ENCODE peak calls at places on chromosome 4, in seven cellular contexts. N is amniotic stem cell, P is anterior cingulate cortex, V is stomach, U is endothelial cell, C is DMS79, S is skeletal muscle cell. T is an unnamed sample.

GRCh38 chr4:80196259-80197131 is 808 bp upstream of the PRDM8 start:
- DNase-seq in N (no peak), P (peak; percentile 44), V (no peak), U (peak; percentile 24), C (no peak), S (no peak), T (no peak)

GRCh38 chr4:54902261-54902660 is 223.1 kb downstream of the KDR start:
- DNase-seq in N (no peak), P (no peak), V (no peak), U (no peak), C (no peak), S (no peak), T (no peak)

GRCh38 chr4:139300431-139301142 is 718 bp upstream of the NAA15 start:
- DNase-seq in N (peak; percentile 37), P (peak; percentile 40), V (no peak), U (no peak), C (no peak), S (peak; percentile 49), T (peak; percentile 55)

GRCh38 chr4:98623126-98623802 is 35.1 kb downstream of the TSPAN5 start:
- DNase-seq in N (no peak), P (no peak), V (no peak), U (no peak), C (no peak), S (no peak), T (no peak)

GRCh38 chr4:48420172-48420571 is 63.0 kb upstream of the SLC10A4 start:
- DNase-seq in N (no peak), P (no peak), V (no peak), U (no peak), C (no peak), S (no peak), T (no peak)

GRCh38 chr4:38495481-38495880 is 168.5 kb upstream of the KLF3 start:
- DNase-seq in N (no peak), P (no peak), V (no peak), U (no peak), C (no peak), S (no peak), T (no peak)

GRCh38 chr4:118683513-118683912 is 1.7 kb upstream of the METTL14 start:
- DNase-seq in N (no peak), P (no peak), V (no peak), U (no peak), C (no peak), S (no peak), T (no peak)

GRCh38 chr4:94479358-94480141 is 27.8 kb downstream of the PDLIM5 start:
- DNase-seq in N (no peak), P (no peak), V (no peak), U (no peak), C (no peak), S (no peak), T (no peak)

GRCh38 chr4:153222790-153223417 is 18.7 kb downstream of the TRIM2 start:
- DNase-seq in N (no peak), P (peak; percentile 52), V (peak; percentile 62), U (peak; percentile 57), C (no peak), S (no peak), T (peak; percentile 43)

GRCh38 chr4:80268081-80268823 is 1.8 kb downstream of the FGF5 start:
- DNase-seq in N (no peak), P (no peak), V (no peak), U (no peak), C (no peak), S (no peak), T (no peak)

GRCh38 chr4:124079174-124079780 is 633.3 kb downstream of the ANKRD50 start:
- DNase-seq in N (no peak), P (no peak), V (no peak), U (no peak), C (no peak), S (no peak), T (no peak)

GRCh38 chr4:157072002-157072401 is 3.9 kb upstream of the GLRB start:
- DNase-seq in N (peak; percentile 16), P (no peak), V (no peak), U (no peak), C (no peak), S (no peak), T (no peak)

GRCh38 chr4:174107749-174108354 is 175.6 kb downstream of the FBXO8 start:
- DNase-seq in N (no peak), P (no peak), V (no peak), U (no peak), C (no peak), S (no peak), T (no peak)

GRCh38 chr4:106478152-106478551 is 109.6 kb upstream of the GIMD1 start:
- DNase-seq in N (no peak), P (no peak), V (no peak), U (no peak), C (no peak), S (no peak), T (no peak)

GRCh38 chr4:139267301-139267700 is 12.7 kb downstream of the MGARP start:
- DNase-seq in N (no peak), P (no peak), V (no peak), U (no peak), C (no peak), S (no peak), T (no peak)

GRCh38 chr4:111689731-111690130 is 455.5 kb upstream of the FAM241A start:
- DNase-seq in N (no peak), P (no peak), V (no peak), U (no peak), C (no peak), S (peak; percentile 2), T (no peak)

GRCh38 chr4:98688416-98689290 is 30.2 kb upstream of the TSPAN5 start:
- DNase-seq in N (no peak), P (no peak), V (no peak), U (no peak), C (no peak), S (no peak), T (no peak)

GRCh38 chr4:25938251-25939186 is 24.5 kb downstream of the SMIM20 start:
- DNase-seq in N (no peak), P (no peak), V (no peak), U (no peak), C (no peak), S (peak; percentile 94), T (no peak)

GRCh38 chr4:38609614-38610013 is 54.4 kb upstream of the KLF3 start:
- DNase-seq in N (no peak), P (no peak), V (no peak), U (no peak), C (no peak), S (no peak), T (no peak)

GRCh38 chr4:112765317-112765989 is 128.5 kb downstream of the LARP7 start:
- DNase-seq in N (no peak), P (no peak), V (no peak), U (no peak), C (no peak), S (no peak), T (no peak)

GRCh38 chr4:177562859-177563258 is 120.6 kb upstream of the AGA start:
- DNase-seq in N (no peak), P (no peak), V (no peak), U (no peak), C (no peak), S (no peak), T (no peak)

T was measured in mucosa of descending colon.